ENCODE peak calls at places on chromosomes 11 and 22, in five cellular contexts. One of them, this sample, is unnamed.

GRCh38 chr11:12444601-12445000 is 67.2 kb downstream of the PARVA start:
- DNase-seq in T-helper 9 cell: no peak
- DNase-seq in activated CD4-positive, CD25-positive, alpha-beta regulatory T cell: no peak
- DNase-seq in anterior cingulate cortex: no peak
- DNase-seq in GM23248: no peak
- DNase-seq in this sample: no peak

GRCh38 chr11:9263840-9264380 is 1.2 kb downstream of the DENND5A start:
- DNase-seq in GM23248: peak
- DNase-seq in activated CD4-positive, CD25-positive, alpha-beta regulatory T cell: no peak
- DNase-seq in T-helper 9 cell: no peak
- DNase-seq in anterior cingulate cortex: no peak
- DNase-seq in this sample: no peak

GRCh38 chr11:128188346-128189115 is 398.8 kb downstream of the ETS1 start:
- DNase-seq in GM23248: peak
- DNase-seq in activated CD4-positive, CD25-positive, alpha-beta regulatory T cell: no peak
- DNase-seq in anterior cingulate cortex: no peak
- DNase-seq in T-helper 9 cell: no peak
- DNase-seq in this sample: no peak

GRCh38 chr22:27296091-27296675 is 505.4 kb downstream of the MN1 start:
- DNase-seq in activated CD4-positive, CD25-positive, alpha-beta regulatory T cell: no peak
- DNase-seq in anterior cingulate cortex: no peak
- DNase-seq in GM23248: no peak
- DNase-seq in T-helper 9 cell: no peak
- DNase-seq in this sample: no peak

GRCh38 chr11:11171854-11172253 is 181.2 kb downstream of the CSNK2A3 start:
- DNase-seq in anterior cingulate cortex: peak
- DNase-seq in GM23248: no peak
- DNase-seq in activated CD4-positive, CD25-positive, alpha-beta regulatory T cell: no peak
- DNase-seq in T-helper 9 cell: peak
- DNase-seq in this sample: no peak

GRCh38 chr11:120539681-120540369 is 28.3 kb downstream of the GRIK4 start:
- DNase-seq in T-helper 9 cell: no peak
- DNase-seq in GM23248: peak
- DNase-seq in activated CD4-positive, CD25-positive, alpha-beta regulatory T cell: no peak
- DNase-seq in anterior cingulate cortex: no peak
- DNase-seq in this sample: peak

GRCh38 chr11:86150826-86151187 is 81.9 kb upstream of the PICALM start:
- DNase-seq in anterior cingulate cortex: no peak
- DNase-seq in activated CD4-positive, CD25-positive, alpha-beta regulatory T cell: no peak
- DNase-seq in T-helper 9 cell: no peak
- DNase-seq in GM23248: peak
- DNase-seq in this sample: no peak

GRCh38 chr11:111206472-111206871 is 39.1 kb upstream of the POU2AF2 start:
- DNase-seq in GM23248: peak
- DNase-seq in activated CD4-positive, CD25-positive, alpha-beta regulatory T cell: no peak
- DNase-seq in anterior cingulate cortex: no peak
- DNase-seq in T-helper 9 cell: no peak
- DNase-seq in this sample: no peak

GRCh38 chr11:69471329-69472052 is 10.0 kb upstream of the LINC01488 start:
- DNase-seq in activated CD4-positive, CD25-positive, alpha-beta regulatory T cell: no peak
- DNase-seq in T-helper 9 cell: no peak
- DNase-seq in anterior cingulate cortex: no peak
- DNase-seq in GM23248: no peak
- DNase-seq in this sample: no peak

GRCh38 chr11:65366340-65366773 is 11.8 kb downstream of the TIGD3 start:
- DNase-seq in anterior cingulate cortex: peak
- DNase-seq in T-helper 9 cell: no peak
- DNase-seq in activated CD4-positive, CD25-positive, alpha-beta regulatory T cell: no peak
- DNase-seq in GM23248: peak
- DNase-seq in this sample: peak

GRCh38 chr22:29331213-29331612 is 15.7 kb upstream of the RASL10A start:
- DNase-seq in T-helper 9 cell: no peak
- DNase-seq in activated CD4-positive, CD25-positive, alpha-beta regulatory T cell: no peak
- DNase-seq in anterior cingulate cortex: no peak
- DNase-seq in GM23248: no peak
- DNase-seq in this sample: no peak

GRCh38 chr11:61996933-61997332 is 29.5 kb upstream of the FTH1 start:
- DNase-seq in T-helper 9 cell: no peak
- DNase-seq in anterior cingulate cortex: peak
- DNase-seq in GM23248: no peak
- DNase-seq in activated CD4-positive, CD25-positive, alpha-beta regulatory T cell: no peak
- DNase-seq in this sample: no peak

GRCh38 chr11:27926981-27927481 is 180.9 kb downstream of the KIF18A start:
- DNase-seq in T-helper 9 cell: no peak
- DNase-seq in anterior cingulate cortex: no peak
- DNase-seq in GM23248: peak
- DNase-seq in activated CD4-positive, CD25-positive, alpha-beta regulatory T cell: no peak
- DNase-seq in this sample: no peak

GRCh38 chr11:369336-370018 is at the start of gene B4GALNT4:
- DNase-seq in GM23248: peak
- DNase-seq in T-helper 9 cell: peak
- DNase-seq in activated CD4-positive, CD25-positive, alpha-beta regulatory T cell: no peak
- DNase-seq in anterior cingulate cortex: peak
- DNase-seq in this sample: no peak

GRCh38 chr22:17890245-17890671 is 116.0 kb upstream of the BID start:
- DNase-seq in T-helper 9 cell: no peak
- DNase-seq in anterior cingulate cortex: no peak
- DNase-seq in activated CD4-positive, CD25-positive, alpha-beta regulatory T cell: no peak
- DNase-seq in GM23248: peak
- DNase-seq in this sample: no peak

GRCh38 chr11:108037636-108038035 is 28.9 kb downstream of the CUL5 start:
- DNase-seq in anterior cingulate cortex: no peak
- DNase-seq in activated CD4-positive, CD25-positive, alpha-beta regulatory T cell: no peak
- DNase-seq in T-helper 9 cell: no peak
- DNase-seq in GM23248: peak
- DNase-seq in this sample: no peak

GRCh38 chr11:76269661-76270322 is 63.5 kb upstream of the WNT11 start:
- DNase-seq in activated CD4-positive, CD25-positive, alpha-beta regulatory T cell: no peak
- DNase-seq in T-helper 9 cell: no peak
- DNase-seq in GM23248: no peak
- DNase-seq in anterior cingulate cortex: no peak
- DNase-seq in this sample: peak

GRCh38 chr11:112357488-112357887 is 96.8 kb upstream of the PLET1 start:
- DNase-seq in GM23248: no peak
- DNase-seq in T-helper 9 cell: no peak
- DNase-seq in anterior cingulate cortex: no peak
- DNase-seq in activated CD4-positive, CD25-positive, alpha-beta regulatory T cell: no peak
- DNase-seq in this sample: no peak

GRCh38 chr11:134063991-134064747 is 4.7 kb upstream of the JAM3 start:
- DNase-seq in anterior cingulate cortex: no peak
- DNase-seq in T-helper 9 cell: no peak
- DNase-seq in GM23248: no peak
- DNase-seq in activated CD4-positive, CD25-positive, alpha-beta regulatory T cell: no peak
- DNase-seq in this sample: peak

GRCh38 chr11:113991718-113992458 is 17.0 kb downstream of the HTR3A start:
- DNase-seq in anterior cingulate cortex: peak
- DNase-seq in T-helper 9 cell: no peak
- DNase-seq in activated CD4-positive, CD25-positive, alpha-beta regulatory T cell: no peak
- DNase-seq in GM23248: no peak
- DNase-seq in this sample: peak

GRCh38 chr11:34044664-34045485 is 6.7 kb upstream of the CAPRIN1 start:
- DNase-seq in activated CD4-positive, CD25-positive, alpha-beta regulatory T cell: no peak
- DNase-seq in GM23248: peak
- DNase-seq in T-helper 9 cell: no peak
- DNase-seq in anterior cingulate cortex: no peak
- DNase-seq in this sample: no peak

GRCh38 chr11:94450061-94450460 is 43.6 kb downstream of the MRE11 start:
- DNase-seq in anterior cingulate cortex: no peak
- DNase-seq in GM23248: peak
- DNase-seq in T-helper 9 cell: no peak
- DNase-seq in activated CD4-positive, CD25-positive, alpha-beta regulatory T cell: no peak
- DNase-seq in this sample: no peak

GRCh38 chr11:119375629-119376196 is 5.8 kb downstream of the USP2 start:
- DNase-seq in T-helper 9 cell: no peak
- DNase-seq in activated CD4-positive, CD25-positive, alpha-beta regulatory T cell: no peak
- DNase-seq in GM23248: peak
- DNase-seq in anterior cingulate cortex: peak
- DNase-seq in this sample: no peak

GRCh38 chr11:93411705-93412104 is 81.2 kb downstream of the DEUP1 start:
- DNase-seq in activated CD4-positive, CD25-positive, alpha-beta regulatory T cell: no peak
- DNase-seq in T-helper 9 cell: no peak
- DNase-seq in GM23248: no peak
- DNase-seq in anterior cingulate cortex: no peak
- DNase-seq in this sample: no peak

GRCh38 chr11:112113539-112114457 is 27.1 kb downstream of the SDHD start:
- DNase-seq in anterior cingulate cortex: no peak
- DNase-seq in activated CD4-positive, CD25-positive, alpha-beta regulatory T cell: no peak
- DNase-seq in GM23248: peak
- DNase-seq in T-helper 9 cell: no peak
- DNase-seq in this sample: peak

GRCh38 chr11:46855167-46855566 is 9.1 kb upstream of the CKAP5 start:
- DNase-seq in GM23248: no peak
- DNase-seq in T-helper 9 cell: no peak
- DNase-seq in activated CD4-positive, CD25-positive, alpha-beta regulatory T cell: no peak
- DNase-seq in anterior cingulate cortex: no peak
- DNase-seq in this sample: no peak

GRCh38 chr22:22871536-22872278 is 15.9 kb upstream of the IGLL5 start:
- DNase-seq in activated CD4-positive, CD25-positive, alpha-beta regulatory T cell: no peak
- DNase-seq in GM23248: no peak
- DNase-seq in T-helper 9 cell: no peak
- DNase-seq in anterior cingulate cortex: no peak
- DNase-seq in this sample: no peak

GRCh38 chr11:34632105-34632780 is 11.3 kb downstream of the EHF start:
- DNase-seq in T-helper 9 cell: no peak
- DNase-seq in activated CD4-positive, CD25-positive, alpha-beta regulatory T cell: no peak
- DNase-seq in anterior cingulate cortex: peak
- DNase-seq in GM23248: peak
- DNase-seq in this sample: peak

GRCh38 chr22:44033689-44034088 is 9.6 kb downstream of the PARVB start:
- DNase-seq in GM23248: no peak
- DNase-seq in anterior cingulate cortex: no peak
- DNase-seq in activated CD4-positive, CD25-positive, alpha-beta regulatory T cell: no peak
- DNase-seq in T-helper 9 cell: no peak
- DNase-seq in this sample: no peak

GRCh38 chr11:78664606-78665005 is 89.9 kb upstream of the NARS2 start:
- DNase-seq in GM23248: no peak
- DNase-seq in anterior cingulate cortex: no peak
- DNase-seq in T-helper 9 cell: no peak
- DNase-seq in activated CD4-positive, CD25-positive, alpha-beta regulatory T cell: no peak
- DNase-seq in this sample: no peak

GRCh38 chr11:117192401-117192875 is 6.7 kb upstream of the TAGLN start:
- DNase-seq in T-helper 9 cell: no peak
- DNase-seq in anterior cingulate cortex: no peak
- DNase-seq in activated CD4-positive, CD25-positive, alpha-beta regulatory T cell: no peak
- DNase-seq in GM23248: no peak
- DNase-seq in this sample: no peak

GRCh38 chr11:46485852-46486443 is 94.4 kb upstream of the CHRM4 start:
- DNase-seq in GM23248: no peak
- DNase-seq in activated CD4-positive, CD25-positive, alpha-beta regulatory T cell: no peak
- DNase-seq in anterior cingulate cortex: no peak
- DNase-seq in T-helper 9 cell: no peak
- DNase-seq in this sample: no peak

GRCh38 chr11:3802016-3802790 is 4.8 kb upstream of the NUP98 start:
- DNase-seq in GM23248: peak
- DNase-seq in activated CD4-positive, CD25-positive, alpha-beta regulatory T cell: no peak
- DNase-seq in anterior cingulate cortex: no peak
- DNase-seq in T-helper 9 cell: no peak
- DNase-seq in this sample: no peak

GRCh38 chr11:119590651-119591308 is 138.2 kb downstream of the NECTIN1 start:
- DNase-seq in GM23248: peak
- DNase-seq in anterior cingulate cortex: no peak
- DNase-seq in T-helper 9 cell: no peak
- DNase-seq in activated CD4-positive, CD25-positive, alpha-beta regulatory T cell: no peak
- DNase-seq in this sample: no peak

This sample was measured in NCI-H1092.